ENCODE peak calls at places on chromosomes 11 and 22, in four cellular contexts. X, R, E and A are unnamed samples.

GRCh38 chr11:95512682-95513081 is 276.9 kb downstream of the FAM76B start:
- DNase-seq in X (no peak), R (no peak), E (no peak), A (no peak)

GRCh38 chr11:97445561-97445960 is 1055.7 kb downstream of the JRKL start:
- DNase-seq in X (no peak), R (no peak), E (no peak), A (no peak)

GRCh38 chr11:64000026-64000739 is 13.9 kb downstream of the OTUB1 start:
- DNase-seq in X (peak; percentile 56), R (no peak), E (no peak), A (peak; percentile 97)

GRCh38 chr11:66363805-66364535 is 7.6 kb downstream of the SLC29A2 start:
- DNase-seq in X (no peak), R (peak; percentile 89), E (no peak), A (peak; percentile 82)

GRCh38 chr11:72779495-72780128 is 14.2 kb downstream of the STARD10 start:
- DNase-seq in X (no peak), R (no peak), E (no peak), A (no peak)

GRCh38 chr22:20433686-20434241 is 3.9 kb downstream of the SCARF2 start:
- DNase-seq in X (no peak), R (no peak), E (no peak), A (no peak)

GRCh38 chr11:78274739-78275138 is 86.0 kb downstream of the USP35 start:
- DNase-seq in X (no peak), R (no peak), E (no peak), A (no peak)

GRCh38 chr22:23306438-23306921 is 126.2 kb downstream of the BCR start:
- DNase-seq in X (no peak), R (no peak), E (no peak), A (no peak)

GRCh38 chr11:4960877-4961276 is 5.4 kb upstream of the OR51A2 start:
- DNase-seq in X (no peak), R (no peak), E (no peak), A (no peak)

DNA sequence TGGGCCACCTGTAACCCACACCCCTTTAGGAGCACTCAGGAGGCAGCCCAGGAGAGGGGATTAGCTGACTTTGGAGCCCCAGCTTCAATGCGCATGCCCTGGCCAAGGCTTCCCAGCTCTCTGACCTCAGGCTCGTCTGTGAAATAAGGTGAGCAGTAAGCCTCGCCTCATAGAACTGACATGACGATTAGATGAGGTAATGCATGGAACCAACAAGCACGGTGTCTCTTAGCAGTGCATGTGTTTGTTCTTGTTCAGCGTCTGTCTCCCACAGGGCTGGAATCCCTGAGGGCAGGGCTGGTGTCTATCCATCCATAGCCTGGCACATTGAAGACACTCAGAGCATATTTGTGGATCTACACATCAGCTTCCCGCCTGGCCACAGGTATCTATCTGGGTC is 415.4 kb downstream of the MN1 start:
- DNase-seq in X (no peak), R (no peak), E (no peak), A (no peak)
- TF ChIP-seq SPI1 in X (no peak), R (no peak), E (no peak), A (no peak)

GRCh38 chr11:65120831-65121230 is 1.1 kb downstream of the FAU start:
- DNase-seq in X (no peak), R (no peak), E (no peak), A (no peak)

GRCh38 chr11:65124480-65125196 is 2.5 kb downstream of the MRPL49 start:
- DNase-seq in X (no peak), R (no peak), E (no peak), A (no peak)

GRCh38 chr11:65121865-65122696 is at the start of the genes FAU and MRPL49:
- DNase-seq in X (peak; percentile 99), R (peak; percentile 89), E (peak; percentile 95), A (peak; percentile 95)

GRCh38 chr11:65119670-65119995 is 2.1 kb upstream of the ZNHIT2 start:
- DNase-seq in X (no peak), R (no peak), E (no peak), A (no peak)

DNA sequence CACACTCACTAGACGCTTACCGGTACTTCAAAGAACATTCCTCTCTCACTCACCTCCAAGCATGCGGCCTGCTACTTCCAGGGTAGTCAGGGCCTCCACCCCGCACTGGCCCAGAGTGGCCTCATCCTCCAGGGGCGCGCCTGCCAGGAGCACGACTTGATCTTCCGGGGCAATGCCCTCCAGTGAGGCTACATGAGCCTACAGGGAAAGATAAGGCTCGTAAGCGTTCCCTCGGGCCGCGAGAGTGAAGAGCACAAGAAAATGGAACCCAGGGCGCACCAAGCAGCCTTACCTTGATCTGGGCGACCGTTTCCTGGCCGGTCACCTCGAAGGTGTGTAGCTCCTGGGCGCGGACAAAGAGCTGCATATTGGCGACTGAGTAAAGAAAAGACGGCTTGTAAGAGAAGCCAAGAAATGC is 478 bp downstream of the FAU start:
- DNase-seq in X (no peak), R (no peak), E (no peak), A (no peak)
- TF ChIP-seq SPI1 in X (no peak), R (no peak), E (no peak), A (no peak)

GRCh38 chr11:11408436-11409221 is 55.6 kb upstream of the CSNK2A3 start:
- DNase-seq in X (no peak), R (no peak), E (no peak), A (no peak)

GRCh38 chr11:11406652-11407051 is 53.6 kb upstream of the CSNK2A3 start:
- DNase-seq in X (no peak), R (no peak), E (no peak), A (no peak)

GRCh38 chr11:11407065-11407737 is 54.2 kb upstream of the CSNK2A3 start:
- DNase-seq in X (no peak), R (no peak), E (no peak), A (no peak)

GRCh38 chr11:11409224-11409623 is 56.2 kb upstream of the CSNK2A3 start:
- DNase-seq in X (no peak), R (no peak), E (no peak), A (no peak)

GRCh38 chr11:11407738-11408084 is 54.7 kb upstream of the CSNK2A3 start:
- DNase-seq in X (no peak), R (no peak), E (no peak), A (no peak)
- TF ChIP-seq SPI1 in X (no peak), R (no peak), E (no peak), A (no peak)

GRCh38 chr11:12148882-12149281 is 38.5 kb downstream of the MICAL2 start:
- DNase-seq in X (no peak), R (peak; percentile 33), E (no peak), A (no peak)

GRCh38 chr11:12148466-12148865 is 38.1 kb downstream of the MICAL2 start:
- DNase-seq in X (no peak), R (no peak), E (no peak), A (no peak)

GRCh38 chr11:12150831-12151382 is 40.5 kb downstream of the MICAL2 start:
- DNase-seq in X (no peak), R (no peak), E (no peak), A (no peak)

GRCh38 chr11:12149672-12150225 is 39.4 kb downstream of the MICAL2 start:
- DNase-seq in X (no peak), R (peak; percentile 58), E (no peak), A (no peak)

DNA sequence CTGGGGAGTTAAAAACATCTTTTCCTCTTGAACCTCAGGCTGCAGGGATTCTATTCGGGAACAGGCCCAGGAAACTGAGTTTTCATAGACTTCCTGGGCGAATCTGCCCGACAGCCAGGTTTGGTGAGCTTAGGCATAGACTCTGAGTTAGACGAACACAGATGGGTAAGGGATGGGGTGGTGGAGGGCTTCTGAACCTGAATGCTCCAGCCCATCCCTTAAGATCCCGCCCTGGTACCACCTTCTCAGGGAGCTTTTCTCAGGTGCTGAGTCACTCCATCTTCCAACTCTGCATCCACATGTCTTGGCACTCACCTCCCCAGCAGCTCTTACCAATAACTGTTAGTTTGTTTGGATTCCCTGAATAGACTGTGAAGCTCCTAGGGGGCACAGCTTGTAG is 37.4 kb downstream of the MICAL2 start:
- DNase-seq in X (no peak), R (no peak), E (no peak), A (no peak)
- TF ChIP-seq SPI1 in X (no peak), R (no peak), E (no peak), A (no peak)

GRCh38 chr11:27353593-27354358 is 9.2 kb downstream of the CCDC34 start:
- DNase-seq in X (no peak), R (no peak), E (no peak), A (no peak)
- TF ChIP-seq SPI1 in X (no peak), R (no peak), E (no peak), A (no peak)

GRCh38 chr22:41480397-41480735 is 11.4 kb downstream of the ACO2 start:
- DNase-seq in X (no peak), R (no peak), E (no peak), A (no peak)
- TF ChIP-seq SPI1 in X (no peak), R (no peak), E (no peak), A (no peak)